ENCODE peak calls at places on chromosomes 1 and 21, in eight cellular contexts. A is transverse colon, J is sigmoid colon, U is left ventricle myocardium inferior, Z is brain microvascular endothelial cell, C is mammary epithelial cell, R is astrocyte, V is body of pancreas. N is an unnamed sample.

GRCh38 chr1:228343211-228343661 is 63.4 kb downstream of the TRIM11 start:
- DNase-seq in A (peak), J (peak), U (peak), Z (no peak), C (no peak), R (no peak), V (no peak), N (no peak)

GRCh38 chr1:93667642-93668041 is 14.0 kb downstream of the BCAR3 start:
- DNase-seq in A (no peak), J (no peak), U (no peak), Z (no peak), C (no peak), R (no peak), V (no peak), N (no peak)

GRCh38 chr1:205648212-205648910 is 16.6 kb upstream of the ELK4 start:
- DNase-seq in A (no peak), J (no peak), U (no peak), Z (no peak), C (no peak), R (no peak), V (peak), N (no peak)

GRCh38 chr1:31572323-31573104 is 3.8 kb upstream of the TINAGL1 start:
- DNase-seq in A (no peak), J (peak), U (no peak), Z (no peak), C (peak), R (no peak), V (no peak), N (peak)

GRCh38 chr21:15141236-15141970 is 76.6 kb upstream of the NRIP1 start:
- DNase-seq in A (peak), J (no peak), U (no peak), Z (no peak), C (no peak), R (no peak), V (peak), N (no peak)

GRCh38 chr1:3509721-3510120 is 55.3 kb downstream of the ARHGEF16 start:
- DNase-seq in A (no peak), J (no peak), U (no peak), Z (no peak), C (no peak), R (no peak), V (no peak), N (no peak)

GRCh38 chr1:52554756-52555155 is 1.9 kb upstream of the TUT4 start:
- DNase-seq in A (no peak), J (no peak), U (no peak), Z (no peak), C (peak), R (peak), V (no peak), N (peak)

GRCh38 chr21:36658926-36659325 is 40.0 kb upstream of the SIM2 start:
- DNase-seq in A (no peak), J (no peak), U (no peak), Z (no peak), C (no peak), R (no peak), V (no peak), N (no peak)

GRCh38 chr1:118983558-118984021 is 4.6 kb downstream of the TBX15 start:
- DNase-seq in A (no peak), J (no peak), U (no peak), Z (peak), C (no peak), R (no peak), V (no peak), N (no peak)

GRCh38 chr1:90393025-90393424 is 324.1 kb downstream of the BARHL2 start:
- DNase-seq in A (no peak), J (no peak), U (no peak), Z (no peak), C (peak), R (peak), V (no peak), N (peak)

GRCh38 chr1:241203817-241204216 is 153.2 kb downstream of the RGS7 start:
- DNase-seq in A (no peak), J (no peak), U (no peak), Z (no peak), C (no peak), R (no peak), V (no peak), N (no peak)

GRCh38 chr1:64513557-64513956 is 43.6 kb downstream of the CACHD1 start:
- DNase-seq in A (no peak), J (no peak), U (no peak), Z (no peak), C (no peak), R (no peak), V (no peak), N (peak)

GRCh38 chr1:53326598-53327182 is 1.2 kb downstream of the LRP8 start:
- DNase-seq in A (no peak), J (no peak), U (no peak), Z (peak), C (no peak), R (peak), V (peak), N (no peak)

GRCh38 chr1:17233675-17234074 is 15.2 kb upstream of the PADI3 start:
- DNase-seq in A (peak), J (no peak), U (peak), Z (peak), C (peak), R (peak), V (peak), N (peak)

GRCh38 chr1:29824025-29824424 is 587.7 kb downstream of the PTPRU start:
- DNase-seq in A (no peak), J (no peak), U (no peak), Z (no peak), C (no peak), R (no peak), V (no peak), N (no peak)

GRCh38 chr1:12745126-12745991 is 641 bp upstream of the CFAP107 start:
- DNase-seq in A (no peak), J (no peak), U (no peak), Z (no peak), C (no peak), R (no peak), V (no peak), N (peak)

GRCh38 chr1:164382384-164382783 is 176.6 kb upstream of the PBX1 start:
- DNase-seq in A (no peak), J (no peak), U (peak), Z (no peak), C (no peak), R (no peak), V (no peak), N (no peak)

GRCh38 chr1:96834986-96835385 is 113.4 kb downstream of the PTBP2 start:
- DNase-seq in A (no peak), J (no peak), U (no peak), Z (no peak), C (no peak), R (no peak), V (no peak), N (no peak)

GRCh38 chr21:25371831-25372434 is 235.3 kb downstream of the MRPL39 start:
- DNase-seq in A (no peak), J (no peak), U (no peak), Z (no peak), C (no peak), R (peak), V (no peak), N (no peak)

GRCh38 chr1:169288011-169288414 is 79.6 kb downstream of the NME7 start:
- DNase-seq in A (no peak), J (no peak), U (no peak), Z (no peak), C (peak), R (peak), V (no peak), N (peak)

GRCh38 chr1:151457911-151458882 is 1.1 kb downstream of the POGZ start:
- DNase-seq in A (peak), J (peak), U (peak), Z (peak), C (peak), R (peak), V (peak), N (peak)

GRCh38 chr1:212608956-212609700 is 567 bp downstream of the ATF3 start:
- DNase-seq in A (peak), J (peak), U (peak), Z (no peak), C (no peak), R (peak), V (peak), N (peak)

GRCh38 chr21:29499229-29499628 is 200.5 kb downstream of the BACH1 start:
- DNase-seq in A (no peak), J (no peak), U (no peak), Z (no peak), C (no peak), R (no peak), V (no peak), N (no peak)

GRCh38 chr21:29496337-29496736 is 197.6 kb downstream of the BACH1 start:
- DNase-seq in A (no peak), J (no peak), U (no peak), Z (no peak), C (no peak), R (no peak), V (no peak), N (no peak)

GRCh38 chr21:29504751-29505321 is 206.1 kb downstream of the BACH1 start:
- DNase-seq in A (no peak), J (no peak), U (no peak), Z (peak), C (peak), R (peak), V (no peak), N (peak)

GRCh38 chr21:29501451-29501850 is 202.7 kb downstream of the BACH1 start:
- DNase-seq in A (no peak), J (no peak), U (no peak), Z (peak), C (no peak), R (peak), V (no peak), N (peak)

GRCh38 chr21:29499734-29500343 is 201.1 kb downstream of the BACH1 start:
- DNase-seq in A (no peak), J (no peak), U (no peak), Z (peak), C (peak), R (no peak), V (no peak), N (no peak)
- TF ChIP-seq CTCF in A (peak), J (no peak), U (peak), Z (peak), C (peak), R (peak), V (no peak), N (peak)

GRCh38 chr1:8394456-8395321 is 76.8 kb downstream of the SLC45A1 start:
- DNase-seq in A (no peak), J (no peak), U (no peak), Z (peak), C (peak), R (peak), V (no peak), N (peak)
- H3K4me3 ChIP-seq in A (no peak), J (no peak), U (no peak), Z (no peak), C (no peak), R (no peak), V (no peak), N (no peak)

GRCh38 chr1:215497516-215497915 is 69.6 kb upstream of the KCTD3 start:
- DNase-seq in A (no peak), J (no peak), U (no peak), Z (no peak), C (no peak), R (no peak), V (no peak), N (no peak)

GRCh38 chr1:215502081-215502480 is 65.0 kb upstream of the KCTD3 start:
- DNase-seq in A (no peak), J (no peak), U (no peak), Z (no peak), C (peak), R (no peak), V (no peak), N (no peak)

GRCh38 chr1:215507119-215507518 is 60.0 kb upstream of the KCTD3 start:
- DNase-seq in A (no peak), J (no peak), U (no peak), Z (no peak), C (no peak), R (peak), V (no peak), N (peak)

GRCh38 chr1:215501496-215501895 is 65.6 kb upstream of the KCTD3 start:
- DNase-seq in A (no peak), J (no peak), U (no peak), Z (no peak), C (peak), R (peak), V (no peak), N (no peak)
- TF ChIP-seq CTCF in A (no peak), J (no peak), U (no peak), Z (no peak), C (no peak), R (no peak), V (no peak), N (no peak)

GRCh38 chr21:46154155-46154954 is 1.0 kb downstream of the FTCD start:
- DNase-seq in A (peak), J (peak), U (no peak), Z (no peak), C (no peak), R (no peak), V (peak), N (no peak)

GRCh38 chr21:46151989-46152938 is 3.1 kb downstream of the FTCD start:
- DNase-seq in A (no peak), J (peak), U (no peak), Z (no peak), C (no peak), R (no peak), V (peak), N (no peak)

GRCh38 chr21:46154955-46155513 is 345 bp downstream of the FTCD start:
- DNase-seq in A (peak), J (peak), U (no peak), Z (no peak), C (no peak), R (no peak), V (peak), N (no peak)

GRCh38 chr21:46152939-46153258 is 2.5 kb downstream of the FTCD start:
- DNase-seq in A (no peak), J (peak), U (no peak), Z (no peak), C (no peak), R (no peak), V (no peak), N (no peak)

GRCh38 chr21:46153259-46154154 is 1.9 kb downstream of the FTCD start:
- DNase-seq in A (peak), J (peak), U (peak), Z (no peak), C (no peak), R (no peak), V (peak), N (peak)
- H3K4me3 ChIP-seq in A (no peak), J (no peak), U (peak), Z (peak), C (no peak), R (no peak), V (no peak), N (peak)

GRCh38 chr1:175221548-175222175 is 29.1 kb upstream of the KIAA0040 start:
- DNase-seq in A (no peak), J (no peak), U (peak), Z (no peak), C (peak), R (peak), V (peak), N (peak)
- TF ChIP-seq CTCF in A (peak), J (no peak), U (peak), Z (no peak), C (peak), R (no peak), V (no peak), N (no peak)

N was measured in fibroblast of the aortic adventitia.